ENCODE peak calls at places on chromosomes 16 and 17, in ten cellular contexts. L is fibroblast of lung; U is HCEC 1CT; P is activated CD4-positive, alpha-beta T cell treated with anti-CD3 and anti-CD28 coated beads, Interleukin-2, amount 50 U/mL, for 48 hours; Y is fibroblast of mammary gland; C is AG10803; G is activated T-helper 1 cell treated with anti-CD3 and anti-CD28 coated beads, Interleukin-12 subunit alpha, Interleukin-12 subunit beta, Interleukin-2, Interleukin-4 antibody, amounts not matched to agents 30 ng/mL and 10 ng/mL and 1 ng/mL, durations not matched to agents 14 hours and 24 hours and 36 hours; D is retina; H is NCI-H1105; X is EL. Z is an unnamed sample.

GRCh38 chr16:89122322-89122831 is 28.7 kb downstream of the ACSF3 start:
- DNase-seq in L (no peak), U (no peak), P (no peak), Y (no peak), C (no peak), G (no peak), D (no peak), H (peak; percentile 51), X (no peak), Z (no peak)

GRCh38 chr17:82090549-82091263 is 7.3 kb downstream of the FASN start:
- DNase-seq in L (no peak), U (no peak), P (no peak), Y (no peak), C (no peak), G (no peak), D (no peak), H (no peak), X (no peak), Z (no peak)

GRCh38 chr17:45063198-45063597 is 2.1 kb downstream of the NMT1 start:
- DNase-seq in L (no peak), U (no peak), P (no peak), Y (no peak), C (no peak), G (no peak), D (no peak), H (no peak), X (no peak), Z (no peak)

GRCh38 chr16:84959045-84959576 is 52.2 kb downstream of the ZDHHC7 start:
- DNase-seq in L (no peak), U (no peak), P (no peak), Y (no peak), C (no peak), G (no peak), D (no peak), H (no peak), X (no peak), Z (no peak)

GRCh38 chr16:27253526-27253930 is 15.0 kb downstream of the NSMCE1 start:
- DNase-seq in L (peak; percentile 86), U (peak; percentile 89), P (no peak), Y (peak; percentile 90), C (peak; percentile 73), G (no peak), D (no peak), H (no peak), X (peak; percentile 87), Z (no peak)

GRCh38 chr16:87335968-87336849 is 19.0 kb upstream of the C16orf95 start:
- DNase-seq in L (no peak), U (no peak), P (no peak), Y (no peak), C (no peak), G (no peak), D (no peak), H (no peak), X (no peak), Z (no peak)

GRCh38 chr17:39667262-39668140 is 752 bp upstream of the PNMT start:
- DNase-seq in L (no peak), U (no peak), P (no peak), Y (no peak), C (no peak), G (no peak), D (peak; percentile 57), H (no peak), X (no peak), Z (no peak)

GRCh38 chr16:68844211-68844564 is 857 bp downstream of the TANGO6 start:
- DNase-seq in L (no peak), U (no peak), P (no peak), Y (no peak), C (no peak), G (no peak), D (no peak), H (no peak), X (no peak), Z (no peak)

GRCh38 chr16:30649725-30650368 is 913 bp upstream of the PRR14 start:
- DNase-seq in L (no peak), U (no peak), P (no peak), Y (no peak), C (no peak), G (no peak), D (no peak), H (no peak), X (no peak), Z (no peak)

GRCh38 chr16:22139008-22139407 is 23.3 kb upstream of the SDR42E2 start:
- DNase-seq in L (no peak), U (no peak), P (no peak), Y (no peak), C (no peak), G (no peak), D (no peak), H (no peak), X (no peak), Z (no peak)

GRCh38 chr16:22297871-22298733 is 893 bp downstream of the POLR3E start:
- DNase-seq in L (peak; percentile 97), U (peak; percentile 95), P (peak; percentile 69), Y (peak; percentile 96), C (peak; percentile 98), G (peak; percentile 73), D (peak; percentile 90), H (peak; percentile 73), X (peak; percentile 95), Z (peak; percentile 93)

GRCh38 chr17:72136692-72137550 is 16.1 kb downstream of the SOX9 start:
- DNase-seq in L (peak; percentile 79), U (peak; percentile 40), P (no peak), Y (peak; percentile 87), C (peak; percentile 35), G (no peak), D (no peak), H (no peak), X (peak; percentile 74), Z (no peak)

GRCh38 chr17:36524428-36524876 is 10.2 kb downstream of the MYO19 start:
- DNase-seq in L (no peak), U (peak; percentile 36), P (no peak), Y (peak; percentile 25), C (no peak), G (no peak), D (no peak), H (no peak), X (peak; percentile 25), Z (no peak)

GRCh38 chr17:71830916-71831315 is 289.9 kb upstream of the SOX9 start:
- DNase-seq in L (no peak), U (no peak), P (no peak), Y (no peak), C (no peak), G (no peak), D (peak; percentile 64), H (no peak), X (no peak), Z (no peak)

GRCh38 chr17:65433592-65433991 is 127.9 kb downstream of the AXIN2 start:
- DNase-seq in L (no peak), U (no peak), P (no peak), Y (no peak), C (no peak), G (no peak), D (no peak), H (no peak), X (no peak), Z (no peak)

GRCh38 chr16:56195151-56195550 is 3.9 kb downstream of the GNAO1 start:
- DNase-seq in L (no peak), U (no peak), P (no peak), Y (no peak), C (peak; percentile 3), G (no peak), D (no peak), H (peak; percentile 77), X (peak; percentile 32), Z (no peak)

Z was measured in NCI-H2227 treated with DMSO at 0.1 percent for 48 hours.